ENCODE peak calls at places on chromosomes 16 and 17, in five cellular contexts. N is activated CD4-positive, CD25-positive, alpha-beta regulatory T cell; H is PC-3; C is foreskin fibroblast; D is A172. F is an unnamed sample.

GRCh38 chr16:50802000-50802399 is 60.1 kb downstream of the CYLD start:
- DNase-seq in N (no peak), H (no peak), C (peak), D (no peak), F (no peak)

GRCh38 chr16:11047057-11047456 is 102.7 kb downstream of the CLEC16A start:
- DNase-seq in N (no peak), H (no peak), C (peak), D (peak), F (no peak)

GRCh38 chr17:51428668-51429486 is 168.5 kb downstream of the UTP18 start:
- DNase-seq in N (no peak), H (no peak), C (no peak), D (no peak), F (no peak)

GRCh38 chr16:19809121-19809635 is 75.5 kb downstream of the GPRC5B start:
- DNase-seq in N (no peak), H (peak), C (no peak), D (peak), F (no peak)

GRCh38 chr16:75506567-75506966 is 11.3 kb upstream of the CHST6 start:
- DNase-seq in N (no peak), H (peak), C (peak), D (peak), F (peak)

GRCh38 chr16:50530277-50531236 is 17.6 kb upstream of the NKD1 start:
- DNase-seq in N (no peak), H (peak), C (no peak), D (no peak), F (peak)

GRCh38 chr16:85296859-85297698 is 184.8 kb upstream of the CIBAR2 start:
- DNase-seq in N (peak), H (peak), C (no peak), D (peak), F (peak)

GRCh38 chr17:31900877-31901276 is 631 bp downstream of the UTP6 start:
- DNase-seq in N (no peak), H (peak), C (no peak), D (peak), F (peak)

GRCh38 chr16:86777098-86777946 is 199.0 kb downstream of the FOXL1 start:
- DNase-seq in N (no peak), H (no peak), C (no peak), D (no peak), F (no peak)

GRCh38 chr16:77759821-77760220 is 28.5 kb upstream of the VAT1L start:
- DNase-seq in N (no peak), H (no peak), C (no peak), D (no peak), F (no peak)

GRCh38 chr17:29138991-29139682 is 41.1 kb downstream of the MYO18A start:
- DNase-seq in N (no peak), H (no peak), C (no peak), D (no peak), F (no peak)

GRCh38 chr16:9479008-9479407 is 387.6 kb downstream of the HAPSTR1 start:
- DNase-seq in N (no peak), H (no peak), C (no peak), D (no peak), F (no peak)

GRCh38 chr17:78154903-78155811 is 9.0 kb downstream of the C17orf99 start:
- DNase-seq in N (no peak), H (no peak), C (no peak), D (no peak), F (no peak)

GRCh38 chr16:72853575-72853974 is 194.4 kb downstream of the ZFHX3 start:
- DNase-seq in N (no peak), H (no peak), C (no peak), D (no peak), F (no peak)

GRCh38 chr16:83971165-83972130 is 3.4 kb downstream of the NECAB2 start:
- DNase-seq in N (no peak), H (no peak), C (no peak), D (no peak), F (peak)

GRCh38 chr17:39687101-39687545 is 734 bp downstream of the PGAP3 start:
- DNase-seq in N (no peak), H (no peak), C (no peak), D (no peak), F (no peak)

GRCh38 chr17:29565643-29566472 is 979 bp downstream of the ABHD15 start:
- DNase-seq in N (peak), H (no peak), C (no peak), D (no peak), F (no peak)

GRCh38 chr16:1773703-1774455 is 945 bp upstream of the MRPS34 start:
- DNase-seq in N (no peak), H (no peak), C (no peak), D (no peak), F (peak)

GRCh38 chr16:58499092-58499511 is 841 bp upstream of the NDRG4 start:
- DNase-seq in N (no peak), H (no peak), C (no peak), D (no peak), F (no peak)

GRCh38 chr17:68580236-68580903 is 20.8 kb downstream of the FAM20A start:
- DNase-seq in N (no peak), H (no peak), C (peak), D (no peak), F (peak)

GRCh38 chr17:77493238-77493812 is 352.6 kb downstream of the SEC14L1 start:
- DNase-seq in N (no peak), H (no peak), C (no peak), D (no peak), F (no peak)

GRCh38 chr16:11901091-11901490 is 14.7 kb downstream of the GSPT1 start:
- DNase-seq in N (no peak), H (no peak), C (no peak), D (peak), F (peak)

GRCh38 chr16:30723725-30724355 is 24.4 kb upstream of the PHKG2 start:
- DNase-seq in N (no peak), H (no peak), C (no peak), D (no peak), F (no peak)

GRCh38 chr17:37488009-37488604 is 1.6 kb upstream of the DUSP14 start:
- DNase-seq in N (no peak), H (peak), C (peak), D (peak), F (peak)

GRCh38 chr17:80825471-80826345 is 165.9 kb upstream of the CHMP6 start:
- DNase-seq in N (no peak), H (no peak), C (no peak), D (no peak), F (peak)

GRCh38 chr16:2852003-2852730 is 5.8 kb downstream of the PRSS22 start:
- DNase-seq in N (no peak), H (no peak), C (no peak), D (no peak), F (no peak)

GRCh38 chr17:34110315-34110714 is 144.8 kb upstream of the CCL2 start:
- DNase-seq in N (no peak), H (no peak), C (no peak), D (no peak), F (no peak)

GRCh38 chr17:72075995-72076677 is 44.7 kb upstream of the SOX9 start:
- DNase-seq in N (no peak), H (no peak), C (no peak), D (no peak), F (no peak)

F was measured in MCF 10A.